ENCODE peak calls at places on chromosomes 3 and 15, in six cellular contexts. One of them, this sample, is unnamed. For H3K4me1, the result is how much of the 10 kb centered on the place peaks cover.

GRCh38 chr15:62545392-62546227 is 380.5 kb upstream of the C2CD4B start:
- DNase-seq in OCI-LY7: no peak
- DNase-seq in K562: no peak
- DNase-seq in CD8-positive, alpha-beta T cell: no peak
- DNase-seq in left ventricle myocardium inferior: no peak
- DNase-seq in uterus: peak
- DNase-seq in this sample: no peak

GRCh38 chr3:151191095-151191494 is 11.9 kb downstream of the GPR171 start:
- DNase-seq in OCI-LY7: no peak
- DNase-seq in CD8-positive, alpha-beta T cell: no peak
- DNase-seq in left ventricle myocardium inferior: no peak
- DNase-seq in K562: no peak
- DNase-seq in uterus: no peak
- DNase-seq in this sample: no peak

GRCh38 chr3:9866639-9867038 is 13.4 kb downstream of the CIDEC start:
- DNase-seq in CD8-positive, alpha-beta T cell: no peak
- DNase-seq in uterus: peak
- DNase-seq in left ventricle myocardium inferior: no peak
- DNase-seq in OCI-LY7: no peak
- DNase-seq in K562: no peak
- DNase-seq in this sample: no peak

GRCh38 chr3:194565597-194566190 is 67.5 kb downstream of the TMEM44 start:
- DNase-seq in left ventricle myocardium inferior: no peak
- DNase-seq in K562: no peak
- DNase-seq in CD8-positive, alpha-beta T cell: no peak
- DNase-seq in uterus: no peak
- DNase-seq in OCI-LY7: no peak
- DNase-seq in this sample: no peak

GRCh38 chr15:94522125-94522524 is 290.8 kb downstream of the MCTP2 start:
- DNase-seq in OCI-LY7: no peak
- DNase-seq in uterus: no peak
- DNase-seq in K562: no peak
- DNase-seq in left ventricle myocardium inferior: no peak
- DNase-seq in CD8-positive, alpha-beta T cell: no peak
- DNase-seq in this sample: no peak

GRCh38 chr3:45955706-45956105 is 12.4 kb downstream of the CXCR6 start:
- DNase-seq in left ventricle myocardium inferior: no peak
- DNase-seq in K562: no peak
- DNase-seq in OCI-LY7: no peak
- DNase-seq in uterus: no peak
- DNase-seq in CD8-positive, alpha-beta T cell: no peak
- DNase-seq in this sample: no peak

GRCh38 chr15:73240864-73241499 is 127.8 kb downstream of the HCN4 start:
- DNase-seq in uterus: peak
- DNase-seq in left ventricle myocardium inferior: peak
- DNase-seq in OCI-LY7: peak
- DNase-seq in CD8-positive, alpha-beta T cell: peak
- DNase-seq in K562: peak
- DNase-seq in this sample: peak

GRCh38 chr3:191328383-191328962 is 721 bp upstream of the CCDC50 start:
- DNase-seq in left ventricle myocardium inferior: no peak
- DNase-seq in CD8-positive, alpha-beta T cell: no peak
- DNase-seq in uterus: no peak
- DNase-seq in OCI-LY7: no peak
- DNase-seq in K562: peak
- DNase-seq in this sample: no peak

GRCh38 chr15:90871097-90871715 is 2.8 kb downstream of the FURIN start:
- DNase-seq in OCI-LY7: peak
- DNase-seq in CD8-positive, alpha-beta T cell: no peak
- DNase-seq in K562: peak
- DNase-seq in uterus: peak
- DNase-seq in left ventricle myocardium inferior: peak
- DNase-seq in this sample: peak

GRCh38 chr15:55907797-55908196 is 85.6 kb downstream of the NEDD4 start:
- DNase-seq in uterus: no peak
- DNase-seq in CD8-positive, alpha-beta T cell: no peak
- DNase-seq in OCI-LY7: no peak
- DNase-seq in left ventricle myocardium inferior: no peak
- DNase-seq in K562: no peak
- DNase-seq in this sample: no peak

GRCh38 chr15:73336756-73337155 is 32.0 kb downstream of the HCN4 start:
- DNase-seq in OCI-LY7: no peak
- DNase-seq in uterus: no peak
- DNase-seq in CD8-positive, alpha-beta T cell: no peak
- DNase-seq in left ventricle myocardium inferior: no peak
- DNase-seq in K562: no peak
- DNase-seq in this sample: no peak

GRCh38 chr3:44504566-44504965 is 27.1 kb upstream of the ZNF445 start:
- DNase-seq in K562: no peak
- DNase-seq in OCI-LY7: no peak
- DNase-seq in left ventricle myocardium inferior: no peak
- DNase-seq in uterus: no peak
- DNase-seq in CD8-positive, alpha-beta T cell: no peak
- DNase-seq in this sample: no peak

GRCh38 chr3:187403768-187404270 is 35.6 kb downstream of the RTP4 start:
- DNase-seq in K562: no peak
- DNase-seq in OCI-LY7: no peak
- DNase-seq in uterus: peak
- DNase-seq in CD8-positive, alpha-beta T cell: no peak
- DNase-seq in left ventricle myocardium inferior: no peak
- DNase-seq in this sample: no peak

GRCh38 chr15:66763186-66764066 is 61.4 kb downstream of the SMAD6 start:
- DNase-seq in left ventricle myocardium inferior: peak
- DNase-seq in uterus: peak
- DNase-seq in OCI-LY7: no peak
- DNase-seq in K562: no peak
- DNase-seq in CD8-positive, alpha-beta T cell: no peak
- DNase-seq in this sample: no peak

GRCh38 chr3:159821148-159821547 is 167.5 kb upstream of the IL12A start:
- DNase-seq in uterus: no peak
- DNase-seq in K562: no peak
- DNase-seq in OCI-LY7: no peak
- DNase-seq in CD8-positive, alpha-beta T cell: no peak
- DNase-seq in left ventricle myocardium inferior: no peak
- DNase-seq in this sample: no peak

DNA sequence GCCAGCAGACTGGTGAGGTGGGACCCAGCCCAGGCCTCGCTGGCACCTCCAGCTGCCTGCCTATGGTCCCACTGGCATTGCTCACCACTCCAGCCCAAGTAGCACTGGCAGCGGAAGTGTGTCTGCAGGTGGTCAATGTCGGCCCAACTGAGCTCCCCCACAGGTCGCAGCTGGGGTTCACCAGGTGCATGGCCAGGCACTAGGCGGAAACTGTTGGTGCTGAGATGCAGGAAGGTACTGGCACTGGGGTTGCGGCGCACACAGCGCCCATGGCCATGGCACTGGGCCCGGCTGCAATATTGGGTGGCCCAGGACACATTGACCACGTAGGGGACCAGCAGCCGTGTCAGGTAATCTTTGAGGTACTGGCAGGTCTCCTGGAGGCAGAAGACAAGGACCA is 4.4 kb downstream of the HYAL2 start:
- DNase-seq in left ventricle myocardium inferior: no peak
- DNase-seq in OCI-LY7: peak
- DNase-seq in CD8-positive, alpha-beta T cell: no peak
- DNase-seq in K562: no peak
- DNase-seq in uterus: no peak
- DNase-seq in this sample: no peak
- H3K4me1 ChIP-seq in left ventricle myocardium inferior: half or more
- H3K4me1 ChIP-seq in OCI-LY7: under half
- H3K4me1 ChIP-seq in CD8-positive, alpha-beta T cell: under half
- H3K4me1 ChIP-seq in K562: under half
- H3K4me1 ChIP-seq in uterus: under half
- H3K4me1 ChIP-seq in this sample: under half

GRCh38 chr15:83287541-83288027 is 3.1 kb upstream of the BNC1 start:
- DNase-seq in uterus: no peak
- DNase-seq in CD8-positive, alpha-beta T cell: no peak
- DNase-seq in OCI-LY7: no peak
- DNase-seq in K562: no peak
- DNase-seq in left ventricle myocardium inferior: no peak
- DNase-seq in this sample: no peak

GRCh38 chr15:83288381-83288801 is 3.9 kb upstream of the BNC1 start:
- DNase-seq in left ventricle myocardium inferior: no peak
- DNase-seq in K562: no peak
- DNase-seq in CD8-positive, alpha-beta T cell: no peak
- DNase-seq in uterus: no peak
- DNase-seq in OCI-LY7: no peak
- DNase-seq in this sample: no peak

GRCh38 chr15:83292317-83292716 is 7.9 kb upstream of the BNC1 start:
- DNase-seq in uterus: no peak
- DNase-seq in CD8-positive, alpha-beta T cell: no peak
- DNase-seq in K562: no peak
- DNase-seq in left ventricle myocardium inferior: no peak
- DNase-seq in OCI-LY7: no peak
- DNase-seq in this sample: no peak

GRCh38 chr15:83289160-83289559 is 4.7 kb upstream of the BNC1 start:
- DNase-seq in left ventricle myocardium inferior: no peak
- DNase-seq in CD8-positive, alpha-beta T cell: no peak
- DNase-seq in OCI-LY7: no peak
- DNase-seq in K562: no peak
- DNase-seq in uterus: no peak
- DNase-seq in this sample: no peak

GRCh38 chr15:83290236-83290635 is 5.8 kb upstream of the BNC1 start:
- DNase-seq in CD8-positive, alpha-beta T cell: no peak
- DNase-seq in OCI-LY7: no peak
- DNase-seq in left ventricle myocardium inferior: no peak
- DNase-seq in K562: peak
- DNase-seq in uterus: no peak
- DNase-seq in this sample: no peak
- H3K4me1 ChIP-seq in CD8-positive, alpha-beta T cell: under half
- H3K4me1 ChIP-seq in OCI-LY7: under half
- H3K4me1 ChIP-seq in left ventricle myocardium inferior: under half
- H3K4me1 ChIP-seq in K562: under half
- H3K4me1 ChIP-seq in uterus: under half
- H3K4me1 ChIP-seq in this sample: under half

GRCh38 chr15:98791046-98791701 is 142.8 kb downstream of the IGF1R start:
- DNase-seq in K562: no peak
- DNase-seq in left ventricle myocardium inferior: no peak
- DNase-seq in OCI-LY7: no peak
- DNase-seq in uterus: no peak
- DNase-seq in CD8-positive, alpha-beta T cell: no peak
- DNase-seq in this sample: no peak
- H3K4me1 ChIP-seq in K562: under half
- H3K4me1 ChIP-seq in left ventricle myocardium inferior: half or more
- H3K4me1 ChIP-seq in OCI-LY7: under half
- H3K4me1 ChIP-seq in uterus: under half
- H3K4me1 ChIP-seq in CD8-positive, alpha-beta T cell: under half
- H3K4me1 ChIP-seq in this sample: under half

GRCh38 chr3:129176051-129176450 is 7.6 kb downstream of the CNBP start:
- DNase-seq in CD8-positive, alpha-beta T cell: no peak
- DNase-seq in OCI-LY7: no peak
- DNase-seq in left ventricle myocardium inferior: no peak
- DNase-seq in uterus: no peak
- DNase-seq in K562: no peak
- DNase-seq in this sample: no peak
- H3K4me1 ChIP-seq in CD8-positive, alpha-beta T cell: half or more
- H3K4me1 ChIP-seq in OCI-LY7: under half
- H3K4me1 ChIP-seq in left ventricle myocardium inferior: half or more
- H3K4me1 ChIP-seq in uterus: under half
- H3K4me1 ChIP-seq in K562: under half
- H3K4me1 ChIP-seq in this sample: half or more

GRCh38 chr3:14432996-14433572 is 30.7 kb downstream of the SLC6A6 start:
- DNase-seq in left ventricle myocardium inferior: no peak
- DNase-seq in K562: no peak
- DNase-seq in uterus: no peak
- DNase-seq in OCI-LY7: no peak
- DNase-seq in CD8-positive, alpha-beta T cell: no peak
- DNase-seq in this sample: no peak

GRCh38 chr3:14431928-14432834 is 29.8 kb downstream of the SLC6A6 start:
- DNase-seq in OCI-LY7: peak
- DNase-seq in K562: peak
- DNase-seq in left ventricle myocardium inferior: peak
- DNase-seq in uterus: peak
- DNase-seq in CD8-positive, alpha-beta T cell: peak
- DNase-seq in this sample: peak

GRCh38 chr3:14435175-14436011 is 33.0 kb downstream of the SLC6A6 start:
- DNase-seq in OCI-LY7: no peak
- DNase-seq in left ventricle myocardium inferior: no peak
- DNase-seq in CD8-positive, alpha-beta T cell: no peak
- DNase-seq in uterus: no peak
- DNase-seq in K562: no peak
- DNase-seq in this sample: no peak

GRCh38 chr3:14434541-14435151 is 32.2 kb downstream of the SLC6A6 start:
- DNase-seq in OCI-LY7: no peak
- DNase-seq in left ventricle myocardium inferior: peak
- DNase-seq in K562: no peak
- DNase-seq in CD8-positive, alpha-beta T cell: no peak
- DNase-seq in uterus: no peak
- DNase-seq in this sample: no peak

GRCh38 chr3:14434105-14434504 is 31.7 kb downstream of the SLC6A6 start:
- DNase-seq in OCI-LY7: no peak
- DNase-seq in left ventricle myocardium inferior: no peak
- DNase-seq in uterus: no peak
- DNase-seq in CD8-positive, alpha-beta T cell: no peak
- DNase-seq in K562: no peak
- DNase-seq in this sample: peak
- H3K4me1 ChIP-seq in OCI-LY7: half or more
- H3K4me1 ChIP-seq in left ventricle myocardium inferior: half or more
- H3K4me1 ChIP-seq in uterus: under half
- H3K4me1 ChIP-seq in CD8-positive, alpha-beta T cell: half or more
- H3K4me1 ChIP-seq in K562: half or more
- H3K4me1 ChIP-seq in this sample: half or more